ENCODE peak calls at places on chromosome 1, in seven cellular contexts. Z is foreskin fibroblast; B is SJSA1; D is psoas muscle; W is CD4-positive, CD25-positive, alpha-beta regulatory T cell; K is A549; G is thoracic aorta. X is an unnamed sample.

GRCh38 chr1:2555634-2556276 is 416 bp upstream of the TNFRSF14 start:
- DNase-seq in Z (peak; percentile 38), B (no peak), D (peak; percentile 87), W (peak; percentile 70), K (no peak), G (no peak), X (peak; percentile 78)

GRCh38 chr1:39391741-39392679 is 99.4 kb upstream of the BMP8A start:
- DNase-seq in Z (peak; percentile 94), B (peak; percentile 82), D (no peak), W (no peak), K (peak; percentile 75), G (no peak), X (peak; percentile 73)

GRCh38 chr1:21624577-21625389 is 44.4 kb downstream of the RAP1GAP start:
- DNase-seq in Z (no peak), B (no peak), D (no peak), W (no peak), K (no peak), G (no peak), X (no peak)

GRCh38 chr1:81874461-81874860 is 73.7 kb downstream of the ADGRL2 start:
- DNase-seq in Z (no peak), B (no peak), D (no peak), W (no peak), K (no peak), G (no peak), X (no peak)

GRCh38 chr1:172513480-172513879 is 19.5 kb upstream of the SUCO start:
- DNase-seq in Z (no peak), B (no peak), D (no peak), W (no peak), K (no peak), G (no peak), X (no peak)

GRCh38 chr1:109804660-109805059 is 40.9 kb upstream of the EPS8L3 start:
- DNase-seq in Z (no peak), B (no peak), D (peak; percentile 4), W (no peak), K (no peak), G (no peak), X (no peak)

GRCh38 chr1:106526650-106527049 is 529.8 kb upstream of the PRMT6 start:
- DNase-seq in Z (peak; percentile 92), B (no peak), D (no peak), W (no peak), K (no peak), G (no peak), X (no peak)

GRCh38 chr1:154221815-154222081 is 993 bp downstream of the UBAP2L start:
- DNase-seq in Z (peak; percentile 63), B (peak; percentile 62), D (no peak), W (no peak), K (peak; percentile 56), G (no peak), X (no peak)

GRCh38 chr1:225882699-225883615 is 777 bp upstream of the TMEM63A start:
- DNase-seq in Z (peak; percentile 73), B (peak; percentile 72), D (peak; percentile 71), W (peak; percentile 20), K (peak; percentile 59), G (no peak), X (peak; percentile 68)

GRCh38 chr1:117933769-117934168 is 4.2 kb downstream of the WDR3 start:
- DNase-seq in Z (no peak), B (no peak), D (no peak), W (no peak), K (no peak), G (no peak), X (no peak)

GRCh38 chr1:117930173-117930447 is 571 bp downstream of the WDR3 start:
- DNase-seq in Z (no peak), B (no peak), D (no peak), W (no peak), K (no peak), G (no peak), X (no peak)

GRCh38 chr1:117929340-117930172 is at the start of the genes GDAP2 and WDR3:
- DNase-seq in Z (peak; percentile 98), B (peak; percentile 93), D (peak; percentile 98), W (peak; percentile 97), K (peak; percentile 92), G (peak; percentile 92), X (peak; percentile 97)

GRCh38 chr1:117930484-117930883 is 945 bp downstream of the WDR3 start:
- DNase-seq in Z (peak; percentile 14), B (peak; percentile 2), D (no peak), W (no peak), K (no peak), G (no peak), X (no peak)

DNA sequence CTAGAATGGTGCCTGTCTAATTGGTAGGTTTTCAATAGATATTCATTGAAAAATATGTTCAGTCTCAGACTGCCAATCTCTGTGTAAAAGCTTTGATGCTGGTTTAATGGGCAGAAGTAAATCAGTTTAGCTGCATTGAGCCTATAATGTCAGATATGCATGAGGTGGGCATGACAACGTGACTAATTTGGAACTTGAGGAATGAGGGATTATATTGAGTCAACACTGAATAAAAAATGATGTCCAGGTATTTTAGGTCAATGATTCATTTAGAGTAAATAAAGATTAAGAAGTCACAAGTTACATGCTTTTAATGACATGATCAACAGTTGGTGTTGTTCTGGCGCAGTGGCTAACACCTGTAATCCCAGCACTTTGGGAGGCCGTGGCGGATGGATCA is 3.0 kb downstream of the WDR3 start:
- DNase-seq in Z (no peak), B (no peak), D (no peak), W (no peak), K (no peak), G (no peak), X (no peak)
- H3K4me3 ChIP-seq in Z (no peak overlapping the region), B (no peak overlapping the region), D (no peak overlapping the region), W (no peak overlapping the region), K (no peak overlapping the region), G (no peak overlapping the region), X (no peak overlapping the region)

GRCh38 chr1:52364235-52364839 is 1.7 kb downstream of the CC2D1B start:
- DNase-seq in Z (no peak), B (no peak), D (no peak), W (no peak), K (no peak), G (no peak), X (no peak)
- H3K4me3 ChIP-seq in Z (peak overlapping the region; percentile 83), B (no peak overlapping the region), D (peak overlapping the region; percentile 81), W (peak overlapping the region; percentile 88), K (peak overlapping the region; percentile 97), G (peak overlapping the region; percentile 96), X (no peak overlapping the region)

GRCh38 chr1:26047278-26047874 is 1.5 kb upstream of the SLC30A2 start:
- DNase-seq in Z (no peak), B (no peak), D (no peak), W (no peak), K (no peak), G (no peak), X (no peak)

GRCh38 chr1:26046313-26047031 is 554 bp upstream of the SLC30A2 start:
- DNase-seq in Z (no peak), B (no peak), D (peak; percentile 87), W (no peak), K (no peak), G (no peak), X (no peak)

GRCh38 chr1:26044414-26044813 is 1.5 kb downstream of the SLC30A2 start:
- DNase-seq in Z (no peak), B (no peak), D (no peak), W (no peak), K (no peak), G (no peak), X (no peak)

GRCh38 chr1:26044971-26045711 is 777 bp downstream of the SLC30A2 start:
- DNase-seq in Z (no peak), B (no peak), D (no peak), W (no peak), K (no peak), G (no peak), X (no peak)

DNA sequence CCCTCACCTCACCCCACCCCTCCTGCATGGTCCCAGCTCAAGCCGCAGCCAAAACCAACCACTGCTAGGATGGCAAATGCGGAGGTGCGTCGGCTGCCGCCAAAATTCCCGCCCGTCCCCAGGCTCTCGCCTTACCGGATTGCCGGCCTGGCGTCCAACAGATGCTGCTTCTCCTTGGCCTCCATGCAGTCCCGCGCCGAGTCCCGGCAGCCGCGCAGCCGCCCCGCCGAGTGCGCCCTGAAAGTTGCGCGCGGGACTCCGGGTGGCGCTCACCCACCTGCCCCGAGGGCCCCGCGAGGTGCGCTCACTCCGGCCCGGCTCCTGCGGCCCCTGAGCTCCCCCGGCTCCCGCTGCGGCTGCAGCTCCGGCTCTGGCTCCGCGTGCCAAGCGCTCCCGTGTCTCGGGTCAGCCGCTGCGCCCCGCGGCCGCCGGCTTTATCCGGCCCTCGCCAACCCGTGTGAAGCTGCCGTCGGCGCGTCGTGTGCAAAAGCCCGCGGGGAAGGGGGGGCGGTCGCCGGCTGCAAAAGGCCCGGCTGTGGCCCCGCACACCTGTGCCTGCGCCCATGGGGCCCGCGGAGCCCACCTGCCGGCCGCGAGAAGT is at the start of gene SLC30A2:
- DNase-seq in Z (no peak), B (no peak), D (no peak), W (no peak), K (no peak), G (no peak), X (no peak)
- H3K4me3 ChIP-seq in Z (no peak within 1 kb of the TSS), B (no peak within 1 kb of the TSS), D (peak within 1 kb of the TSS; percentile 53), W (no peak within 1 kb of the TSS), K (peak within 1 kb of the TSS; percentile 38), G (no peak within 1 kb of the TSS), X (peak within 1 kb of the TSS; percentile 32)

GRCh38 chr1:18110598-18110939 is 3.0 kb downstream of the IGSF21 start:
- DNase-seq in Z (no peak), B (no peak), D (no peak), W (no peak), K (no peak), G (no peak), X (no peak)

GRCh38 chr1:18107671-18108312 is at the start of gene IGSF21:
- DNase-seq in Z (no peak), B (no peak), D (no peak), W (no peak), K (no peak), G (no peak), X (no peak)

GRCh38 chr1:18109756-18110597 is 2.4 kb downstream of the IGSF21 start:
- DNase-seq in Z (peak; percentile 31), B (no peak), D (peak; percentile 62), W (no peak), K (peak; percentile 18), G (no peak), X (peak; percentile 50)

GRCh38 chr1:18109058-18109755 is 1.6 kb downstream of the IGSF21 start:
- DNase-seq in Z (peak; percentile 12), B (no peak), D (no peak), W (no peak), K (no peak), G (no peak), X (peak; percentile 14)

DNA sequence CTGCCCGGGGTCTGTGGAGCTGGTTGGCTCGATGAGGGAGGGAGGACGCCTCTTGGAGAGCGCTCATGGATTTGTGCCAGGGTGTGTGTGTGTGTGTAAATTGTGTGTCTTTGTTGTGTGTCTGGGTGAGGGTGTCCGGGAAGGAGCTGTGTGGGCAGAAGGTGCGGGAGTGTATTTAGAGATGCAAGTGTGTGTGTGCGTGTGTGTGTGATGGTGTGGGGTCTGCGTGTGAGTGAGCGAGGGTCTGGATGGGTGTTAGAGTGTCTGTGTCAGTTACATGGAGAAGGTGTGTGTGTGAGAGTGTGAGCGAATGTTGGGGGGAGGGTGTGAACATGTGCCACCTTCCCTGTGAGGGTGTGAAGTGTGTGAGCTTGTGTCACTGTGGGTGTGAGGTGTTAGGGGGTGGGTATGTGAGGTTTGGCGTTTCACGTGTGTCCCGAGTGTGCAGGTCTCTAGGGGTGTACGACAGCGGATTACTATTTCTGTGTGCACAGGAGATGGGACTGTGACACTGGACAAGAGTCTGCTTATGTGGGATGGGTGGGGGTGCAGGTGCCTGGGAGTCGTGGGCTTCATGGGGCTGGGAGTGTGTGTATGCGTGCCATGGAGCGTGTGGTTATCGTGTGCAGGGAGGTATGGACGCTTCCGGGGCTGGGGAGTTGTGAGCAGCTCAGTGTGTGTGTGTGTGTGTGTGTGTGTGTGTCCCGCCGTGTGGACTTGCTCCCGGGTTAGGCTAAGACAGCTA is 887 bp downstream of the IGSF21 start:
- DNase-seq in Z (no peak), B (no peak), D (no peak), W (no peak), K (no peak), G (no peak), X (no peak)
- H3K4me3 ChIP-seq in Z (no peak overlapping the region), B (no peak overlapping the region), D (peak overlapping the region; percentile 34), W (no peak overlapping the region), K (no peak overlapping the region), G (peak overlapping the region; percentile 63), X (no peak overlapping the region)

X was measured in heart right ventricle.